ENCODE peak calls at places on chromosomes 13 and 19, in five cellular contexts. One of them, this sample, is unnamed. For H3K4me1, the result is how much of the 10 kb centered on the place peaks cover.

GRCh38 chr19:44113784-44114390 is 688 bp downstream of the ZNF225 start:
- DNase-seq in GM23248: peak
- DNase-seq in left ventricle myocardium inferior: no peak
- DNase-seq in body of pancreas: no peak
- DNase-seq in A549: no peak
- DNase-seq in this sample: no peak

GRCh38 chr13:19845758-19846157 is 17.7 kb downstream of the ZMYM5 start:
- DNase-seq in GM23248: peak
- DNase-seq in left ventricle myocardium inferior: no peak
- DNase-seq in A549: peak
- DNase-seq in body of pancreas: peak
- DNase-seq in this sample: no peak

GRCh38 chr13:24860775-24861174 is 96.8 kb downstream of the RNF17 start:
- DNase-seq in left ventricle myocardium inferior: no peak
- DNase-seq in GM23248: no peak
- DNase-seq in body of pancreas: no peak
- DNase-seq in A549: no peak
- DNase-seq in this sample: no peak

GRCh38 chr19:15781659-15782058 is 5.8 kb upstream of the OR10H5 start:
- DNase-seq in body of pancreas: no peak
- DNase-seq in left ventricle myocardium inferior: no peak
- DNase-seq in GM23248: no peak
- DNase-seq in A549: no peak
- DNase-seq in this sample: no peak

GRCh38 chr19:12938536-12939291 is at the start of gene CALR:
- DNase-seq in body of pancreas: peak
- DNase-seq in left ventricle myocardium inferior: no peak
- DNase-seq in A549: peak
- DNase-seq in GM23248: peak
- DNase-seq in this sample: no peak

GRCh38 chr19:53977991-53978731 is 13.3 kb upstream of the CACNG6 start:
- DNase-seq in GM23248: peak
- DNase-seq in body of pancreas: peak
- DNase-seq in A549: peak
- DNase-seq in left ventricle myocardium inferior: peak
- DNase-seq in this sample: no peak

GRCh38 chr19:47107953-47108746 is 5.4 kb downstream of the ZC3H4 start:
- DNase-seq in GM23248: peak
- DNase-seq in left ventricle myocardium inferior: no peak
- DNase-seq in A549: no peak
- DNase-seq in body of pancreas: no peak
- DNase-seq in this sample: no peak

GRCh38 chr19:56751078-56751489 is 79.5 kb upstream of the ZNF835 start:
- DNase-seq in left ventricle myocardium inferior: no peak
- DNase-seq in GM23248: no peak
- DNase-seq in body of pancreas: peak
- DNase-seq in A549: no peak
- DNase-seq in this sample: no peak

GRCh38 chr19:48826606-48827020 is 9.7 kb downstream of the HSD17B14 start:
- DNase-seq in GM23248: no peak
- DNase-seq in body of pancreas: peak
- DNase-seq in left ventricle myocardium inferior: no peak
- DNase-seq in A549: peak
- DNase-seq in this sample: peak

GRCh38 chr13:101144808-101145419 is 271.4 kb downstream of the NALCN start:
- DNase-seq in left ventricle myocardium inferior: no peak
- DNase-seq in GM23248: peak
- DNase-seq in body of pancreas: no peak
- DNase-seq in A549: peak
- DNase-seq in this sample: no peak

GRCh38 chr19:39951686-39952085 is 17.3 kb upstream of the FCGBP start:
- DNase-seq in A549: peak
- DNase-seq in left ventricle myocardium inferior: no peak
- DNase-seq in GM23248: peak
- DNase-seq in body of pancreas: no peak
- DNase-seq in this sample: no peak

GRCh38 chr13:105202384-105202783 is 1333.1 kb downstream of the EFNB2 start:
- DNase-seq in GM23248: no peak
- DNase-seq in body of pancreas: no peak
- DNase-seq in left ventricle myocardium inferior: no peak
- DNase-seq in A549: peak
- DNase-seq in this sample: no peak

GRCh38 chr19:11458236-11458900 is 22.5 kb downstream of the ELAVL3 start:
- DNase-seq in body of pancreas: no peak
- DNase-seq in left ventricle myocardium inferior: no peak
- DNase-seq in GM23248: no peak
- DNase-seq in A549: no peak
- DNase-seq in this sample: no peak

GRCh38 chr13:48976677-48977625 is 1.2 kb downstream of the FNDC3A start:
- DNase-seq in body of pancreas: no peak
- DNase-seq in A549: peak
- DNase-seq in left ventricle myocardium inferior: no peak
- DNase-seq in GM23248: peak
- DNase-seq in this sample: no peak

GRCh38 chr13:80924596-80924995 is 583.7 kb upstream of the SPRY2 start:
- DNase-seq in A549: no peak
- DNase-seq in GM23248: no peak
- DNase-seq in left ventricle myocardium inferior: no peak
- DNase-seq in body of pancreas: no peak
- DNase-seq in this sample: no peak

GRCh38 chr19:383922-384800 is 24.8 kb downstream of the C2CD4C start:
- DNase-seq in body of pancreas: peak
- DNase-seq in GM23248: peak
- DNase-seq in A549: no peak
- DNase-seq in left ventricle myocardium inferior: no peak
- DNase-seq in this sample: peak

GRCh38 chr13:97140611-97141010 is 81.5 kb upstream of the MBNL2 start:
- DNase-seq in body of pancreas: no peak
- DNase-seq in GM23248: peak
- DNase-seq in A549: no peak
- DNase-seq in left ventricle myocardium inferior: no peak
- DNase-seq in this sample: no peak

GRCh38 chr13:50684366-50684765 is 159.1 kb downstream of the DLEU7 start:
- DNase-seq in A549: no peak
- DNase-seq in left ventricle myocardium inferior: peak
- DNase-seq in body of pancreas: no peak
- DNase-seq in GM23248: no peak
- DNase-seq in this sample: no peak

GRCh38 chr13:45406421-45406820 is 11.8 kb downstream of the SLC25A30 start:
- DNase-seq in GM23248: no peak
- DNase-seq in left ventricle myocardium inferior: no peak
- DNase-seq in A549: no peak
- DNase-seq in body of pancreas: no peak
- DNase-seq in this sample: no peak

GRCh38 chr13:60286707-60287106 is 110.3 kb upstream of the TDRD3 start:
- DNase-seq in body of pancreas: no peak
- DNase-seq in A549: no peak
- DNase-seq in GM23248: no peak
- DNase-seq in left ventricle myocardium inferior: no peak
- DNase-seq in this sample: no peak

GRCh38 chr19:15198006-15198356 is 2.8 kb downstream of the NOTCH3 start:
- DNase-seq in A549: peak
- DNase-seq in left ventricle myocardium inferior: no peak
- DNase-seq in body of pancreas: no peak
- DNase-seq in GM23248: peak
- DNase-seq in this sample: no peak

GRCh38 chr13:73997964-73998363 is 136.2 kb downstream of the KLF12 start:
- DNase-seq in GM23248: no peak
- DNase-seq in left ventricle myocardium inferior: no peak
- DNase-seq in A549: no peak
- DNase-seq in body of pancreas: no peak
- DNase-seq in this sample: no peak

GRCh38 chr13:70747305-70747704 is 639.1 kb upstream of the KLHL1 start:
- DNase-seq in GM23248: no peak
- DNase-seq in left ventricle myocardium inferior: no peak
- DNase-seq in body of pancreas: no peak
- DNase-seq in A549: no peak
- DNase-seq in this sample: no peak

GRCh38 chr19:29922972-29923371 is 19.1 kb upstream of the URI1 start:
- DNase-seq in left ventricle myocardium inferior: no peak
- DNase-seq in A549: no peak
- DNase-seq in GM23248: no peak
- DNase-seq in body of pancreas: no peak
- DNase-seq in this sample: no peak

GRCh38 chr19:6108721-6109633 is 1.3 kb downstream of the RFX2 start:
- DNase-seq in A549: peak
- DNase-seq in body of pancreas: peak
- DNase-seq in GM23248: peak
- DNase-seq in left ventricle myocardium inferior: peak
- DNase-seq in this sample: peak

GRCh38 chr13:71079638-71080037 is 787.4 kb downstream of the DACH1 start:
- DNase-seq in A549: no peak
- DNase-seq in GM23248: no peak
- DNase-seq in body of pancreas: no peak
- DNase-seq in left ventricle myocardium inferior: no peak
- DNase-seq in this sample: no peak

GRCh38 chr13:50917572-50917971 is 8.0 kb downstream of the RNASEH2B start:
- DNase-seq in left ventricle myocardium inferior: no peak
- DNase-seq in body of pancreas: no peak
- DNase-seq in GM23248: peak
- DNase-seq in A549: no peak
- DNase-seq in this sample: no peak

GRCh38 chr13:90443268-90443667 is 904.2 kb upstream of the MIR17HG start:
- DNase-seq in left ventricle myocardium inferior: no peak
- DNase-seq in body of pancreas: no peak
- DNase-seq in A549: peak
- DNase-seq in GM23248: no peak
- DNase-seq in this sample: no peak

GRCh38 chr19:34088292-34088691 is 84.0 kb upstream of the LSM14A start:
- DNase-seq in A549: no peak
- DNase-seq in left ventricle myocardium inferior: no peak
- DNase-seq in GM23248: no peak
- DNase-seq in body of pancreas: no peak
- DNase-seq in this sample: no peak

GRCh38 chr13:27962128-27962841 is 6.8 kb downstream of the CDX2 start:
- DNase-seq in GM23248: no peak
- DNase-seq in A549: no peak
- DNase-seq in left ventricle myocardium inferior: no peak
- DNase-seq in body of pancreas: no peak
- DNase-seq in this sample: no peak

DNA sequence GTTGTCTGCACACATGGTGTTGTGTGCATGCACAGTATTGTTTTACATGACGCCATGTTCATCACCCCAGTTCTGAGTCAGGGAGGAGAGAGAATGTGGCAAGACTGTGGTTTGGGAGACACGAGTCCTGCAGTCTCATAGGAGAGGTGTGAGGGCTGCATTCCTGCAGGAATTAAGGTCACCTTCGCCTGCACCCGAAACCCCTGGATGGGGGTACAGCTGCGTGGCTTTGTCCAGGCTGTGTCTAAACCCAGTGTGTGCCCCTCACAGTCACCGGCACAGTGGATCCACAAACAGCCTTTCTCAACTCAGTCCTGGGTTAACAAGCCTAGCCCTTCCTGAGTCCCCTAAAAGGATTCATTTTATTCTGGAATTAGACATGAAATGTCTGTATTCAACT is 5.7 kb downstream of the ADPRHL1 start:
- DNase-seq in left ventricle myocardium inferior: no peak
- DNase-seq in body of pancreas: no peak
- DNase-seq in A549: no peak
- DNase-seq in GM23248: no peak
- DNase-seq in this sample: peak
- H3K4me3 ChIP-seq in left ventricle myocardium inferior: peak
- H3K4me3 ChIP-seq in body of pancreas: no peak
- H3K4me3 ChIP-seq in A549: no peak
- H3K4me3 ChIP-seq in GM23248: no peak
- H3K4me3 ChIP-seq in this sample: no peak

GRCh38 chr13:99055286-99056073 is 77.6 kb upstream of the DOCK9 start:
- DNase-seq in left ventricle myocardium inferior: no peak
- DNase-seq in A549: no peak
- DNase-seq in body of pancreas: no peak
- DNase-seq in GM23248: no peak
- DNase-seq in this sample: no peak

GRCh38 chr13:99056381-99057014 is 78.6 kb upstream of the DOCK9 start:
- DNase-seq in A549: peak
- DNase-seq in GM23248: peak
- DNase-seq in left ventricle myocardium inferior: no peak
- DNase-seq in body of pancreas: no peak
- DNase-seq in this sample: no peak

GRCh38 chr13:99053636-99054233 is 75.9 kb upstream of the DOCK9 start:
- DNase-seq in body of pancreas: no peak
- DNase-seq in left ventricle myocardium inferior: no peak
- DNase-seq in A549: no peak
- DNase-seq in GM23248: no peak
- DNase-seq in this sample: no peak

GRCh38 chr13:99050983-99051488 is 73.2 kb upstream of the DOCK9 start:
- DNase-seq in left ventricle myocardium inferior: no peak
- DNase-seq in A549: no peak
- DNase-seq in GM23248: no peak
- DNase-seq in body of pancreas: no peak
- DNase-seq in this sample: no peak

GRCh38 chr13:99051768-99052455 is 74.0 kb upstream of the DOCK9 start:
- DNase-seq in GM23248: no peak
- DNase-seq in body of pancreas: no peak
- DNase-seq in left ventricle myocardium inferior: no peak
- DNase-seq in A549: no peak
- DNase-seq in this sample: no peak
- H3K4me1 ChIP-seq in GM23248: under half
- H3K4me1 ChIP-seq in body of pancreas: under half
- H3K4me1 ChIP-seq in left ventricle myocardium inferior: under half
- H3K4me1 ChIP-seq in A549: under half
- H3K4me1 ChIP-seq in this sample: under half

DNA sequence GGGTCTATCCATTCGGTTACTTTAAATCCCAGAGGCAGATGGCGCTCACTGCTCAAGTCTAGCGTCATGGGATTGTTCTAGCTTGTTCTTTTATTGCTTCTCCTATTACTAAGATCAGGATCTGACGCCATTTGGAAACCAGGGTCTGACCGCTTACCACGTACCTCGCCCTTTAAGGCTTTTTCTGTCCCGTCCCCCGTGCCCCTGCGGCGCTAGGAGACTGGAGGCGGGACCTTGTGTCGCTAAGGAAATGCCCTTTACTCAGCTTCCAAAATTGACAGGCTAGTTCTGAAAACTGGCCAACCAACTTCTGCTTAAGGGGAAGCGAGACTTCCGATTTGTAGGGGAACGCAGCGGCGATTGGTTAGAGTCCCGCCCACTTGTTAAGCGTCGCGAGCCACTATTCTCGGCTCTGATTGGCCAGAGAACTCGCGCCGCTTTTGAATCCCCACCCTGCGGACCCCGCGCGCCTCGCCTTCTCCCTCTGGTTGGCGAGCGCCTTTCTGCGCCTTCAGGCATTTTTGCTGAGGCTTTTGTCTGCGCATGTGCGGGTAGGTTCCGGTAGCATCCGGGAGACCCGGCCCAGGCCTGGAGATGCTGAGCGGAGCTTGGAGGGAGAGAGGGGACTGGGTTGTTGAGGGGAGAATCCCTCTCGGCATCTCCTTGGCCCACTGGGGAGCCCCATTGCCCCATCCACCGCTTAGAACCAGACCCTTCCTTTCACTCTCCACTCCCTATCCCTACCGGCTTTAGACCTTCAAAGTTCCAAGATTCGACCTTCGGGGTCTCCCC is 3.9 kb upstream of the C19orf84 start:
- DNase-seq in A549: peak
- DNase-seq in left ventricle myocardium inferior: peak
- DNase-seq in body of pancreas: peak
- DNase-seq in GM23248: peak
- DNase-seq in this sample: peak
- H3K4me3 ChIP-seq in A549: peak
- H3K4me3 ChIP-seq in left ventricle myocardium inferior: peak
- H3K4me3 ChIP-seq in body of pancreas: no peak
- H3K4me3 ChIP-seq in GM23248: peak
- H3K4me3 ChIP-seq in this sample: peak

GRCh38 chr13:51921790-51922740 is 60.3 kb downstream of the CCDC70 start:
- DNase-seq in A549: peak
- DNase-seq in left ventricle myocardium inferior: no peak
- DNase-seq in body of pancreas: no peak
- DNase-seq in GM23248: no peak
- DNase-seq in this sample: no peak
- H3K4me1 ChIP-seq in A549: under half
- H3K4me1 ChIP-seq in left ventricle myocardium inferior: under half
- H3K4me1 ChIP-seq in body of pancreas: under half
- H3K4me1 ChIP-seq in GM23248: under half
- H3K4me1 ChIP-seq in this sample: under half

This sample was measured in upper lobe of right lung.